ENCODE peak calls at places on chromosome 1, in ten cellular contexts. M, O, C, T, I, J, U, F, B and X are unnamed samples.

GRCh38 chr1:169060010-169060722 is 46.3 kb upstream of the ATP1B1 start:
- DNase-seq in I (no peak), F (no peak), O (no peak), U (no peak), M (no peak), J (no peak), C (no peak), B (no peak), T (no peak), X (peak; percentile 81)

GRCh38 chr1:61921435-61921834 is 179.2 kb downstream of the PATJ start:
- DNase-seq in B (peak; percentile 6), C (no peak), I (no peak), M (no peak), F (no peak), O (no peak), U (no peak), T (no peak), J (no peak), X (no peak)

GRCh38 chr1:201119826-201120225 is 7.2 kb downstream of the ASCL5 start:
- DNase-seq in M (no peak), J (peak; percentile 20), O (no peak), C (no peak), I (no peak), U (no peak), T (no peak), F (no peak), B (peak; percentile 46), X (no peak)

GRCh38 chr1:15680131-15680530 is 4.0 kb upstream of the PLEKHM2 start:
- DNase-seq in I (no peak), B (peak; percentile 60), J (peak; percentile 82), U (no peak), T (no peak), C (no peak), M (no peak), O (no peak), F (no peak), X (peak; percentile 79)

GRCh38 chr1:116570358-116571214 is at the start of gene CD58:
- DNase-seq in F (peak; percentile 85), I (peak; percentile 85), U (no peak), J (peak; percentile 77), T (peak; percentile 91), M (peak; percentile 87), C (peak; percentile 94), B (peak; percentile 76), O (peak; percentile 92), X (peak; percentile 81)

GRCh38 chr1:58727363-58727762 is 27.5 kb upstream of the MYSM1 start:
- DNase-seq in U (peak; percentile 90), J (peak; percentile 85), F (peak; percentile 30), T (no peak), B (peak; percentile 34), C (no peak), M (no peak), I (no peak), O (no peak), X (peak; percentile 88)

GRCh38 chr1:202145325-202146140 is 996 bp upstream of the ARL8A start:
- DNase-seq in B (no peak), U (no peak), O (no peak), I (no peak), J (no peak), T (no peak), M (no peak), F (no peak), C (peak; percentile 66), X (peak; percentile 51)

GRCh38 chr1:39183503-39184353 is 20.8 kb upstream of the MACF1 start:
- DNase-seq in J (peak; percentile 70), U (peak; percentile 96), B (peak; percentile 50), C (peak; percentile 93), T (no peak), F (peak; percentile 81), O (no peak), M (no peak), I (peak; percentile 62), X (peak; percentile 86)

GRCh38 chr1:245707941-245708340 is 553.2 kb downstream of the KIF26B start:
- DNase-seq in C (no peak), O (no peak), U (no peak), F (no peak), J (no peak), I (no peak), T (no peak), B (no peak), M (no peak), X (no peak)

GRCh38 chr1:235989105-235989504 is 75.8 kb downstream of the NID1 start:
- DNase-seq in J (no peak), B (no peak), I (no peak), O (no peak), U (no peak), T (no peak), C (no peak), F (no peak), M (no peak), X (no peak)

GRCh38 chr1:235992346-235992745 is 72.5 kb downstream of the NID1 start:
- DNase-seq in B (no peak), J (no peak), O (no peak), C (no peak), T (no peak), I (no peak), F (no peak), U (no peak), M (no peak), X (no peak)

GRCh38 chr1:235993652-235994051 is 71.2 kb downstream of the NID1 start:
- DNase-seq in M (no peak), O (no peak), I (no peak), J (no peak), T (no peak), B (no peak), U (no peak), F (no peak), C (no peak), X (no peak)

GRCh38 chr1:235992868-235993267 is 72.0 kb downstream of the NID1 start:
- DNase-seq in M (no peak), I (no peak), U (no peak), F (no peak), T (no peak), B (no peak), J (no peak), C (no peak), O (no peak), X (no peak)

DNA sequence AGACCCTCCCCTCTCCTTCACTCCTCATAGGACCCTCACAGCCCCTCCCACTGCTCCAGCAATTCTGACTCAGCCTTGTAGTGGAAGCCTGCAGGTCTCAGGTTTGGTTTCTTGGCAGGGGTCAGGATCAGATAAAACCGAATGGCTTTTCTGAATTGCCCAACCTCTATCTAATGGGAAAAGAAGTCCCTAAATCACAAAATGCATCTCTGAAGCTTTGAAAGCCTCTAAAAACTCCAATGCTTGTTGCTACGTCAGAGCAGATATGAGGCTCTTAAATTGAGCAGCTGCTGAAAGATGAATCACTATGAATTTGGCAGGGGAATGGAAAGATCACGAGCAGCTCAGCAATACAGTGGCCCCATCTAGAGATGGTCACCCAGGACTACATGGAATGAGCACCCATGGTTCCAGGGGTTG is 74.5 kb downstream of the NID1 start:
- DNase-seq in J (peak; percentile 75), C (no peak), F (no peak), T (no peak), B (peak; percentile 37), M (no peak), U (no peak), O (no peak), I (no peak), X (no peak)
- TF ChIP-seq CTCF in J (no peak), C (no peak), F (no peak), T (no peak), B (no peak), M (no peak), U (no peak), O (no peak), I (no peak), X (no peak)

DNA sequence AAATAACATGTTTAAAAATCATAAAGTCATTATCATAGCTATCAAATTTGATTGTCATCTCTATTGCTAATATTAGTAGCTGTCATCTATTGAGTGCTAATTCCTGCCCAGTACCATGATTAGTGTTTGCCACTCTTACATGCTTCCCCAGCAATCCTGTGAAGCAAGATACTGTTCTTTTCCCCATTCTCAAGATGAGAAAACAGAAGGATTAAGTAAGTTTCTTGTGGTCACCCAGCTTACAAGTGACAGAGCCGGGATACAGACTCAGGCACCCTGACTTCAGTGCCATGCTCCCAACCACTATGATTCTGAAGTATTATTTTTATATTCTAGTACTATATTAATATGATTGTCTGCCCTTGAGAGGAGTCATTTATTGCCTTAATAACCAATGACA is 36.5 kb downstream of the LRRC8C start:
- DNase-seq in M (no peak), I (no peak), O (no peak), B (no peak), C (no peak), J (no peak), T (no peak), F (no peak), U (no peak), X (no peak)
- TF ChIP-seq CTCF in M (no peak), I (no peak), O (no peak), B (no peak), C (no peak), J (no peak), T (no peak), F (no peak), U (no peak), X (no peak)

DNA sequence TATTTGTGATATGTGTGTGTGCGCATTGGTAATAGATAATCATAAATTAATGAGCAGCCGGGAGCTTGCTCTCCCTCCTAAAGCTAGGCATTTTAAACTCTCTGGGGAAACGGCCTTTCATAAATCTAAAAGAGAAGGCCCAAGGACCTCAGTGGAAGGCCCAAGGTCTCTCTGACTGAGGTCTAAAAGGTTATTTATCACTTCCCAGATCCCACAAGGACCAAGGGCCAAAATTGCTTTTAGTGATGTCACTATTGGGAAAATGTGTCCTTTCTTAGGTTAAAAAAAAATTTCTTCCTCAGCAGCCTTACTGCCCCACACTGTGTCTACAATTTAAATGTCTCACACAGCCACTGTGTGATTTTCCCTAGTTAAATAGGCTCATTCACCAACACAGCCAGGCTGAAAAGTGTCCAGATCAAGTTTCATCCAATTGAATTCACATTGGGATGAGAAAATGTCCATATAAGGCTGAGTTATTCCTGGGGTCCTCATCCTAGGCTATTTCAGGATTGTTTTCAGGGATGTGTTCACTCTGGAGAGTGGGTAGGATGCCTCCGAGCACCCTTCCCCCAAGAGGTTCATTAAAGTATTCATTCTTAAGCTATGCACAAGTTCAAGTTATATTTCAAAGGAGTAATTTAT is 46.1 kb downstream of the SLC44A3 start:
- DNase-seq in F (no peak), M (no peak), T (no peak), J (peak; percentile 50), B (peak; percentile 80), O (no peak), I (no peak), C (no peak), U (no peak), X (no peak)
- TF ChIP-seq CTCF in F (no peak), M (no peak), T (no peak), J (no peak), B (no peak), O (no peak), I (no peak), C (no peak), U (no peak), X (no peak)

DNA sequence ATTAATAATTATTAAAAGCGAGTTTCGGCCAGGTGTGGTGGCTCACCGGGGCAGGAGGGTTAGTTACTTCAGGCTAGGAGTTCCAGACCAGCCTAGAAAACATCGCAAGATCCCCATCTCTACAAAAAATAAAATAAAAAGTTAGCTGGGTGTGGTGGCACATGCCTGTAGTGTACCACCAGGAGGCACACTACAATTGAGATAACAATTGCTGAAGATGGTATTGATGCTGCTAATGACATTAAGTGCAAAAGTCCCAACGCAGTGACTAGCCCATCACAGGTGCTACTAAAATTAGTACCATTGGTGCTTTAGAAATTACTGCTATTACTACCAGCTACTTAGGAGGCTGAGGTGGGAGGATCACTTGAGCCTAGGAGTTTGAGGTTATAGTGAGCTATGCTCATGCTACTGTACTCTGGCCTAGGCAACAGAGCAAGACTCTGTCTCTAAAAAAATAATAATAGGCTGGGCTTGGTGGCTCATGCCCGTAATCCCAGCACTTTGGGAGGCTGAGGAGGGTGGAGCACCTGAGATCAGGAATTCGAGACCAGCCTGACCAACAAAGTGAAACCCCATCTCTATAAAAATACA is 156.6 kb downstream of the GREM2 start:
- DNase-seq in B (peak; percentile 42), C (no peak), M (no peak), T (no peak), U (no peak), F (no peak), I (no peak), O (no peak), J (peak; percentile 15), X (no peak)
- TF ChIP-seq CTCF in B (peak; percentile 67), C (no peak), M (peak; percentile 43), T (no peak), U (peak; percentile 42), F (no peak), I (no peak), O (no peak), J (peak; percentile 56), X (no peak)